ENCODE peak calls at places on chromosomes 3 and 15, in eight cellular contexts. O is thoracic aorta; H is body of pancreas; T is fibroblast of mammary gland; R is pancreas; Y is amygdala; E is stimulated activated CD4-positive, alpha-beta T cell treated with anti-CD3 and anti-CD28 coated beads, Interleukin-15, amount 100 ng/mL, for 1 hour; G is heart left ventricle. A is an unnamed sample.

GRCh38 chr3:143328459-143328858 is 208.9 kb downstream of the CHST2 start:
- DNase-seq in O (no peak), H (no peak), T (no peak), R (no peak), Y (no peak), E (no peak), G (no peak), A (no peak)

GRCh38 chr15:62591842-62592838 is 427.1 kb upstream of the C2CD4B start:
- DNase-seq in O (no peak), H (no peak), T (no peak), R (no peak), Y (no peak), E (no peak), G (no peak), A (peak)

GRCh38 chr3:70702132-70702531 is 389.7 kb upstream of the MDFIC2 start:
- DNase-seq in O (no peak), H (no peak), T (peak), R (no peak), Y (no peak), E (no peak), G (no peak), A (no peak)

GRCh38 chr3:180590396-180590795 is 11.6 kb upstream of the TTC14 start:
- DNase-seq in O (no peak), H (no peak), T (no peak), R (no peak), Y (no peak), E (no peak), G (no peak), A (no peak)

GRCh38 chr3:76487446-76487845 is 552.5 kb upstream of the ROBO2 start:
- DNase-seq in O (no peak), H (no peak), T (no peak), R (no peak), Y (no peak), E (no peak), G (no peak), A (peak)

GRCh38 chr3:106827515-106828213 is 549.6 kb upstream of the CCDC54 start:
- DNase-seq in O (no peak), H (no peak), T (no peak), R (no peak), Y (no peak), E (no peak), G (no peak), A (peak)

GRCh38 chr3:834679-835078 is 258.1 kb upstream of the CNTN6 start:
- DNase-seq in O (no peak), H (no peak), T (no peak), R (no peak), Y (no peak), E (no peak), G (no peak), A (no peak)

GRCh38 chr15:77506311-77507150 is 85.8 kb downstream of the HMG20A start:
- DNase-seq in O (no peak), H (peak), T (peak), R (no peak), Y (no peak), E (no peak), G (peak), A (no peak)

GRCh38 chr15:38674440-38674839 is 109.8 kb upstream of the RASGRP1 start:
- DNase-seq in O (no peak), H (no peak), T (no peak), R (no peak), Y (no peak), E (no peak), G (no peak), A (no peak)

GRCh38 chr3:102180291-102180931 is 254.4 kb upstream of the ZPLD1 start:
- DNase-seq in O (no peak), H (no peak), T (peak), R (no peak), Y (no peak), E (no peak), G (no peak), A (peak)

GRCh38 chr3:184332370-184333090 is 4.9 kb upstream of the FAM131A start:
- DNase-seq in O (no peak), H (no peak), T (peak), R (no peak), Y (no peak), E (no peak), G (no peak), A (peak)

A was measured in IMR-90.